ENCODE peak calls at places on chromosomes 1 and 21, in five cellular contexts. K is heart left ventricle; L is CD4-positive, alpha-beta memory T cell; A is K562; M is tibial nerve. D is an unnamed sample.

GRCh38 chr1:239944666-239945065 is 147.0 kb upstream of the FMN2 start:
- DNase-seq in M (no peak), K (no peak), A (no peak), L (no peak), D (no peak)

GRCh38 chr1:99326215-99326949 is 62.1 kb downstream of the PLPPR4 start:
- DNase-seq in K (no peak), M (no peak), A (no peak), L (no peak), D (no peak)

GRCh38 chr1:5717031-5717682 is 275.1 kb downstream of the NPHP4 start:
- DNase-seq in K (no peak), L (no peak), A (no peak), M (no peak), D (no peak)

GRCh38 chr1:210920258-210920657 is 213.7 kb downstream of the KCNH1 start:
- DNase-seq in M (no peak), K (no peak), L (no peak), A (no peak), D (no peak)

GRCh38 chr1:229107302-229107815 is 163.6 kb upstream of the RAB4A start:
- DNase-seq in K (no peak), M (no peak), A (no peak), L (no peak), D (no peak)

GRCh38 chr1:60978421-60979357 is 103.7 kb upstream of the NFIA start:
- DNase-seq in K (no peak), M (no peak), L (peak; percentile 21), A (peak; percentile 70), D (peak; percentile 32)

GRCh38 chr21:27796106-27796505 is 829.2 kb upstream of the ADAMTS5 start:
- DNase-seq in A (no peak), M (no peak), K (no peak), L (no peak), D (no peak)

GRCh38 chr21:29205988-29206387 is 75.5 kb downstream of the MAP3K7CL start:
- DNase-seq in M (no peak), A (no peak), L (no peak), K (no peak), D (no peak)

GRCh38 chr1:52288286-52288685 is 77.7 kb downstream of the CC2D1B start:
- DNase-seq in L (no peak), M (no peak), A (no peak), K (no peak), D (no peak)

GRCh38 chr1:228882785-228883450 is 147.6 kb downstream of the RHOU start:
- DNase-seq in A (no peak), L (no peak), K (no peak), M (no peak), D (no peak)

GRCh38 chr21:42317826-42318746 is 2.9 kb upstream of the TFF3 start:
- DNase-seq in K (no peak), L (no peak), M (no peak), A (no peak), D (no peak)

GRCh38 chr1:103547840-103548239 is 22.3 kb downstream of the RNPC3 start:
- DNase-seq in L (no peak), M (no peak), K (no peak), A (no peak), D (no peak)

GRCh38 chr1:226988337-226988672 is 48.2 kb downstream of the COQ8A start:
- DNase-seq in K (no peak), A (no peak), L (no peak), M (no peak), D (no peak)

GRCh38 chr1:213385806-213386324 is 334.8 kb downstream of the RPS6KC1 start:
- DNase-seq in M (no peak), L (no peak), A (no peak), K (no peak), D (no peak)

GRCh38 chr1:65773391-65773790 is 19.3 kb upstream of the PDE4B start:
- DNase-seq in K (no peak), M (no peak), A (no peak), L (no peak), D (no peak)

GRCh38 chr21:35478096-35479080 is 429.3 kb upstream of the RUNX1 start:
- DNase-seq in A (no peak), K (no peak), M (no peak), L (no peak), D (no peak)

GRCh38 chr1:171122903-171123302 is 32.2 kb downstream of the FMO3 start:
- DNase-seq in K (no peak), A (no peak), L (no peak), M (no peak), D (no peak)

GRCh38 chr1:78004719-78005346 is at the start of gene DNAJB4:
- DNase-seq in A (peak; percentile 67), M (peak; percentile 40), K (peak; percentile 51), L (peak; percentile 80), D (peak; percentile 90)

GRCh38 chr1:173405281-173405680 is 71.9 kb upstream of the PRDX6 start:
- DNase-seq in A (no peak), L (no peak), M (no peak), K (peak; percentile 45), D (no peak)

GRCh38 chr1:3393024-3393986 is 61.2 kb upstream of the ARHGEF16 start:
- DNase-seq in K (peak; percentile 76), L (no peak), A (no peak), M (no peak), D (no peak)

GRCh38 chr1:102640312-102640711 is 468.0 kb downstream of the COL11A1 start:
- DNase-seq in K (no peak), A (no peak), M (no peak), L (no peak), D (no peak)

GRCh38 chr1:183600136-183600535 is 9.9 kb upstream of the NCF2 start:
- DNase-seq in K (no peak), A (no peak), M (no peak), L (no peak), D (no peak)

GRCh38 chr1:37983546-37983945 is 6.3 kb downstream of the SF3A3 start:
- DNase-seq in L (no peak), A (no peak), K (no peak), M (no peak), D (no peak)

GRCh38 chr1:11151134-11151533 is 38.0 kb upstream of the ANGPTL7 start:
- DNase-seq in K (no peak), M (no peak), L (no peak), A (no peak), D (no peak)

GRCh38 chr1:174398246-174398645 is 49.5 kb upstream of the GPR52 start:
- DNase-seq in A (no peak), L (no peak), K (no peak), M (no peak), D (no peak)

GRCh38 chr1:176745945-176746344 is 283.0 kb downstream of the PAPPA2 start:
- DNase-seq in A (no peak), L (no peak), M (no peak), K (no peak), D (no peak)

GRCh38 chr1:20710450-20711284 is 7.1 kb downstream of the KIF17 start:
- DNase-seq in A (no peak), L (no peak), M (no peak), K (no peak), D (no peak)

GRCh38 chr1:161162806-161163205 is 3.4 kb upstream of the PPOX start:
- DNase-seq in K (no peak), M (no peak), L (no peak), A (no peak), D (no peak)

GRCh38 chr1:161162052-161162451 is 2.8 kb downstream of the USP21 start:
- DNase-seq in K (no peak), L (no peak), A (peak; percentile 23), M (no peak), D (no peak)

GRCh38 chr1:161159915-161160248 is 582 bp downstream of the USP21 start:
- DNase-seq in A (no peak), L (no peak), M (no peak), K (no peak), D (no peak)

GRCh38 chr1:161160763-161161162 is 1.5 kb downstream of the USP21 start:
- DNase-seq in A (no peak), M (no peak), K (no peak), L (no peak), D (no peak)

DNA sequence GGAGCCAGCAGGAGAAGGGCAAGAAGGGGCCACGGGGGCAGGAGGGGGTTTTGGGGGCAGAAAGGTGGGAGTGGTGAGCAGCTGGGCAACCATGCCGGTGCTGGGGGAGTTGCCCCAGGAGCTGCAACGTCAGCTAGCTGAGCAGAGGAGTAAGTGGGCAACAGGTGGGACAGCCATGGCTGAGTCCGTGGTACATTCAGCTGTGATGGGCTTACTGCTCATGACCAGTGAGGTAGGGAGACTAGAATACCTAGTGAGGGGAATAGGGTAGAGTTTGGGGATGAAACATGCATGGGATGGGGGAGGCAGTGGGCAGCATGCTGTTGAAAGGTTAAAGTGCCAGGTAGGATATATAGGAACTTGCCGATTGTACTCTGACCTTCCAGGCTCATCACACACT is 2.4 kb downstream of the USP21 start:
- DNase-seq in L (no peak), A (no peak), K (no peak), M (no peak), D (no peak)
- H3K27ac ChIP-seq in L (no peak overlapping the region), A (peak overlapping the region; percentile 78), K (no peak overlapping the region), M (no peak overlapping the region), D (no peak overlapping the region)

GRCh38 chr1:160260436-160261382 is 1.6 kb downstream of the DCAF8 start:
- DNase-seq in A (no peak), K (no peak), L (peak; percentile 4), M (no peak), D (no peak)
- H3K27ac ChIP-seq in A (peak overlapping the region; percentile 98), K (peak overlapping the region; percentile 98), L (peak overlapping the region; percentile 96), M (peak overlapping the region; percentile 95), D (peak overlapping the region; percentile 97)

GRCh38 chr1:18384477-18384876 is 96.3 kb upstream of the KLHDC7A start:
- DNase-seq in M (no peak), K (no peak), A (no peak), L (no peak), D (no peak)

GRCh38 chr1:18387307-18387706 is 93.4 kb upstream of the KLHDC7A start:
- DNase-seq in A (no peak), M (no peak), L (no peak), K (no peak), D (no peak)

GRCh38 chr1:18385239-18385790 is 95.4 kb upstream of the KLHDC7A start:
- DNase-seq in K (peak; percentile 36), M (no peak), A (no peak), L (no peak), D (peak; percentile 46)

GRCh38 chr1:18386591-18386990 is 94.1 kb upstream of the KLHDC7A start:
- DNase-seq in L (no peak), M (no peak), K (no peak), A (no peak), D (no peak)

GRCh38 chr1:18384059-18384458 is 96.7 kb upstream of the KLHDC7A start:
- DNase-seq in A (no peak), L (no peak), K (no peak), M (no peak), D (no peak)
- H3K27ac ChIP-seq in A (no peak overlapping the region), L (no peak overlapping the region), K (no peak overlapping the region), M (no peak overlapping the region), D (no peak overlapping the region)

GRCh38 chr1:30795026-30795425 is 37.5 kb upstream of the LAPTM5 start:
- DNase-seq in A (no peak), L (no peak), M (no peak), K (no peak), D (no peak)

GRCh38 chr1:30803562-30803961 is 46.0 kb upstream of the LAPTM5 start:
- DNase-seq in K (no peak), M (no peak), A (no peak), L (no peak), D (no peak)

GRCh38 chr1:30798389-30798951 is 40.9 kb upstream of the LAPTM5 start:
- DNase-seq in L (no peak), M (no peak), A (no peak), K (peak; percentile 67), D (no peak)

GRCh38 chr1:30801826-30802198 is 44.2 kb upstream of the LAPTM5 start:
- DNase-seq in K (peak; percentile 81), L (peak; percentile 77), A (peak; percentile 84), M (peak; percentile 79), D (peak; percentile 84)

GRCh38 chr1:30798954-30799491 is 41.4 kb upstream of the LAPTM5 start:
- DNase-seq in K (no peak), A (no peak), L (no peak), M (no peak), D (no peak)
- H3K27ac ChIP-seq in K (peak overlapping the region; percentile 47), A (no peak overlapping the region), L (no peak overlapping the region), M (no peak overlapping the region), D (no peak overlapping the region)

D was measured in uterus.